ENCODE peak calls at places on chromosomes 7 and 10, in ten cellular contexts. One of them, this sample, is unnamed.

GRCh38 chr10:120041807-120042545 is 149.4 kb downstream of the SEC23IP start:
- DNase-seq in Peyer's patch: no peak
- DNase-seq in heart right ventricle: no peak
- DNase-seq in thyroid gland: no peak
- DNase-seq in upper lobe of left lung: peak
- DNase-seq in thoracic aorta: no peak
- DNase-seq in endodermal cell: no peak
- DNase-seq in esophagus squamous epithelium: no peak
- DNase-seq in testis: no peak
- DNase-seq in lower lobe of right lung: no peak
- DNase-seq in this sample: no peak

GRCh38 chr7:124263232-124263827 is 230.5 kb upstream of the TMEM229A start:
- DNase-seq in Peyer's patch: no peak
- DNase-seq in heart right ventricle: no peak
- DNase-seq in thyroid gland: no peak
- DNase-seq in upper lobe of left lung: no peak
- DNase-seq in thoracic aorta: no peak
- DNase-seq in endodermal cell: peak
- DNase-seq in esophagus squamous epithelium: no peak
- DNase-seq in testis: no peak
- DNase-seq in lower lobe of right lung: no peak
- DNase-seq in this sample: peak

GRCh38 chr7:11751807-11752389 is 80.1 kb downstream of the THSD7A start:
- DNase-seq in Peyer's patch: no peak
- DNase-seq in heart right ventricle: no peak
- DNase-seq in thyroid gland: no peak
- DNase-seq in upper lobe of left lung: no peak
- DNase-seq in thoracic aorta: no peak
- DNase-seq in endodermal cell: no peak
- DNase-seq in esophagus squamous epithelium: no peak
- DNase-seq in testis: no peak
- DNase-seq in lower lobe of right lung: no peak
- DNase-seq in this sample: no peak

GRCh38 chr7:40483630-40484029 is 348.8 kb downstream of the SUGCT start:
- DNase-seq in Peyer's patch: no peak
- DNase-seq in heart right ventricle: no peak
- DNase-seq in thyroid gland: no peak
- DNase-seq in upper lobe of left lung: no peak
- DNase-seq in thoracic aorta: no peak
- DNase-seq in endodermal cell: no peak
- DNase-seq in esophagus squamous epithelium: no peak
- DNase-seq in testis: no peak
- DNase-seq in lower lobe of right lung: no peak
- DNase-seq in this sample: no peak

GRCh38 chr10:48655426-48656240 is 29.0 kb upstream of the WDFY4 start:
- DNase-seq in Peyer's patch: peak
- DNase-seq in heart right ventricle: peak
- DNase-seq in thyroid gland: peak
- DNase-seq in upper lobe of left lung: peak
- DNase-seq in thoracic aorta: peak
- DNase-seq in endodermal cell: no peak
- DNase-seq in esophagus squamous epithelium: no peak
- DNase-seq in testis: peak
- DNase-seq in lower lobe of right lung: peak
- DNase-seq in this sample: no peak

GRCh38 chr10:116993610-116994009 is 11.4 kb downstream of the SHTN1 start:
- DNase-seq in Peyer's patch: no peak
- DNase-seq in heart right ventricle: no peak
- DNase-seq in thyroid gland: no peak
- DNase-seq in upper lobe of left lung: no peak
- DNase-seq in thoracic aorta: no peak
- DNase-seq in endodermal cell: no peak
- DNase-seq in esophagus squamous epithelium: no peak
- DNase-seq in testis: no peak
- DNase-seq in lower lobe of right lung: no peak
- DNase-seq in this sample: no peak

GRCh38 chr10:58773942-58774341 is 261.3 kb downstream of the BICC1 start:
- DNase-seq in Peyer's patch: no peak
- DNase-seq in heart right ventricle: no peak
- DNase-seq in thyroid gland: no peak
- DNase-seq in upper lobe of left lung: no peak
- DNase-seq in thoracic aorta: no peak
- DNase-seq in endodermal cell: no peak
- DNase-seq in esophagus squamous epithelium: no peak
- DNase-seq in testis: no peak
- DNase-seq in lower lobe of right lung: no peak
- DNase-seq in this sample: no peak

GRCh38 chr7:630111-630511 is 96.4 kb upstream of the DNAAF5 start:
- DNase-seq in Peyer's patch: no peak
- DNase-seq in heart right ventricle: no peak
- DNase-seq in thyroid gland: peak
- DNase-seq in upper lobe of left lung: no peak
- DNase-seq in thoracic aorta: no peak
- DNase-seq in endodermal cell: no peak
- DNase-seq in esophagus squamous epithelium: no peak
- DNase-seq in testis: no peak
- DNase-seq in lower lobe of right lung: no peak
- DNase-seq in this sample: no peak

GRCh38 chr10:50470798-50471582 is 152.8 kb downstream of the SGMS1 start:
- DNase-seq in Peyer's patch: no peak
- DNase-seq in heart right ventricle: no peak
- DNase-seq in thyroid gland: peak
- DNase-seq in upper lobe of left lung: no peak
- DNase-seq in thoracic aorta: no peak
- DNase-seq in endodermal cell: no peak
- DNase-seq in esophagus squamous epithelium: no peak
- DNase-seq in testis: no peak
- DNase-seq in lower lobe of right lung: no peak
- DNase-seq in this sample: no peak

GRCh38 chr10:96416643-96417042 is 57.8 kb upstream of the OPALIN start:
- DNase-seq in Peyer's patch: no peak
- DNase-seq in heart right ventricle: peak
- DNase-seq in thyroid gland: no peak
- DNase-seq in upper lobe of left lung: no peak
- DNase-seq in thoracic aorta: no peak
- DNase-seq in endodermal cell: no peak
- DNase-seq in esophagus squamous epithelium: no peak
- DNase-seq in testis: peak
- DNase-seq in lower lobe of right lung: no peak
- DNase-seq in this sample: no peak

GRCh38 chr7:128811631-128812430 is 18.4 kb upstream of the FLNC start:
- DNase-seq in Peyer's patch: no peak
- DNase-seq in heart right ventricle: no peak
- DNase-seq in thyroid gland: no peak
- DNase-seq in upper lobe of left lung: no peak
- DNase-seq in thoracic aorta: no peak
- DNase-seq in endodermal cell: no peak
- DNase-seq in esophagus squamous epithelium: no peak
- DNase-seq in testis: no peak
- DNase-seq in lower lobe of right lung: no peak
- DNase-seq in this sample: no peak

GRCh38 chr10:115018185-115018931 is 74.8 kb upstream of the ATRNL1 start:
- DNase-seq in Peyer's patch: no peak
- DNase-seq in heart right ventricle: no peak
- DNase-seq in thyroid gland: no peak
- DNase-seq in upper lobe of left lung: no peak
- DNase-seq in thoracic aorta: no peak
- DNase-seq in endodermal cell: no peak
- DNase-seq in esophagus squamous epithelium: no peak
- DNase-seq in testis: no peak
- DNase-seq in lower lobe of right lung: no peak
- DNase-seq in this sample: no peak
- TF ChIP-seq CTCF in Peyer's patch: no peak
- TF ChIP-seq CTCF in heart right ventricle: no peak
- TF ChIP-seq CTCF in thyroid gland: no peak
- TF ChIP-seq CTCF in upper lobe of left lung: no peak
- TF ChIP-seq CTCF in thoracic aorta: no peak
- TF ChIP-seq CTCF in endodermal cell: no peak
- TF ChIP-seq CTCF in esophagus squamous epithelium: no peak
- TF ChIP-seq CTCF in testis: no peak
- TF ChIP-seq CTCF in lower lobe of right lung: no peak
- TF ChIP-seq CTCF in this sample: no peak

GRCh38 chr7:133082390-133082766 is 488 bp upstream of the CHCHD3 start:
- DNase-seq in Peyer's patch: no peak
- DNase-seq in heart right ventricle: no peak
- DNase-seq in thyroid gland: no peak
- DNase-seq in upper lobe of left lung: no peak
- DNase-seq in thoracic aorta: no peak
- DNase-seq in endodermal cell: no peak
- DNase-seq in esophagus squamous epithelium: no peak
- DNase-seq in testis: no peak
- DNase-seq in lower lobe of right lung: no peak
- DNase-seq in this sample: no peak
- H3K4me3 ChIP-seq in Peyer's patch: no peak
- H3K4me3 ChIP-seq in heart right ventricle: peak
- H3K4me3 ChIP-seq in thyroid gland: no peak
- H3K4me3 ChIP-seq in upper lobe of left lung: no peak
- H3K4me3 ChIP-seq in thoracic aorta: peak
- H3K4me3 ChIP-seq in endodermal cell: no peak
- H3K4me3 ChIP-seq in esophagus squamous epithelium: peak
- H3K4me3 ChIP-seq in testis: peak
- H3K4me3 ChIP-seq in lower lobe of right lung: peak
- H3K4me3 ChIP-seq in this sample: no peak

GRCh38 chr7:18068745-18069144 is 41.1 kb upstream of the PRPS1L1 start:
- DNase-seq in Peyer's patch: no peak
- DNase-seq in heart right ventricle: no peak
- DNase-seq in thyroid gland: no peak
- DNase-seq in upper lobe of left lung: no peak
- DNase-seq in thoracic aorta: no peak
- DNase-seq in endodermal cell: no peak
- DNase-seq in esophagus squamous epithelium: no peak
- DNase-seq in testis: no peak
- DNase-seq in lower lobe of right lung: no peak
- DNase-seq in this sample: no peak

GRCh38 chr7:18064242-18064838 is 36.7 kb upstream of the PRPS1L1 start:
- DNase-seq in Peyer's patch: no peak
- DNase-seq in heart right ventricle: no peak
- DNase-seq in thyroid gland: no peak
- DNase-seq in upper lobe of left lung: no peak
- DNase-seq in thoracic aorta: no peak
- DNase-seq in endodermal cell: peak
- DNase-seq in esophagus squamous epithelium: no peak
- DNase-seq in testis: peak
- DNase-seq in lower lobe of right lung: no peak
- DNase-seq in this sample: no peak
- TF ChIP-seq CTCF in Peyer's patch: peak
- TF ChIP-seq CTCF in heart right ventricle: peak
- TF ChIP-seq CTCF in thyroid gland: peak
- TF ChIP-seq CTCF in upper lobe of left lung: peak
- TF ChIP-seq CTCF in thoracic aorta: no peak
- TF ChIP-seq CTCF in endodermal cell: peak
- TF ChIP-seq CTCF in esophagus squamous epithelium: peak
- TF ChIP-seq CTCF in testis: no peak
- TF ChIP-seq CTCF in lower lobe of right lung: peak
- TF ChIP-seq CTCF in this sample: peak

GRCh38 chr10:68601490-68602265 is 41.5 kb downstream of the TET1 start:
- DNase-seq in Peyer's patch: no peak
- DNase-seq in heart right ventricle: no peak
- DNase-seq in thyroid gland: no peak
- DNase-seq in upper lobe of left lung: no peak
- DNase-seq in thoracic aorta: no peak
- DNase-seq in endodermal cell: no peak
- DNase-seq in esophagus squamous epithelium: no peak
- DNase-seq in testis: no peak
- DNase-seq in lower lobe of right lung: no peak
- DNase-seq in this sample: peak

GRCh38 chr10:68597407-68597806 is 37.3 kb downstream of the TET1 start:
- DNase-seq in Peyer's patch: no peak
- DNase-seq in heart right ventricle: no peak
- DNase-seq in thyroid gland: no peak
- DNase-seq in upper lobe of left lung: no peak
- DNase-seq in thoracic aorta: no peak
- DNase-seq in endodermal cell: no peak
- DNase-seq in esophagus squamous epithelium: no peak
- DNase-seq in testis: no peak
- DNase-seq in lower lobe of right lung: no peak
- DNase-seq in this sample: no peak

GRCh38 chr10:68598978-68599753 is 39.0 kb downstream of the TET1 start:
- DNase-seq in Peyer's patch: peak
- DNase-seq in heart right ventricle: peak
- DNase-seq in thyroid gland: peak
- DNase-seq in upper lobe of left lung: peak
- DNase-seq in thoracic aorta: no peak
- DNase-seq in endodermal cell: peak
- DNase-seq in esophagus squamous epithelium: no peak
- DNase-seq in testis: peak
- DNase-seq in lower lobe of right lung: no peak
- DNase-seq in this sample: peak

GRCh38 chr10:68600041-68600778 is 40.1 kb downstream of the TET1 start:
- DNase-seq in Peyer's patch: peak
- DNase-seq in heart right ventricle: peak
- DNase-seq in thyroid gland: peak
- DNase-seq in upper lobe of left lung: no peak
- DNase-seq in thoracic aorta: peak
- DNase-seq in endodermal cell: peak
- DNase-seq in esophagus squamous epithelium: peak
- DNase-seq in testis: peak
- DNase-seq in lower lobe of right lung: peak
- DNase-seq in this sample: peak

DNA sequence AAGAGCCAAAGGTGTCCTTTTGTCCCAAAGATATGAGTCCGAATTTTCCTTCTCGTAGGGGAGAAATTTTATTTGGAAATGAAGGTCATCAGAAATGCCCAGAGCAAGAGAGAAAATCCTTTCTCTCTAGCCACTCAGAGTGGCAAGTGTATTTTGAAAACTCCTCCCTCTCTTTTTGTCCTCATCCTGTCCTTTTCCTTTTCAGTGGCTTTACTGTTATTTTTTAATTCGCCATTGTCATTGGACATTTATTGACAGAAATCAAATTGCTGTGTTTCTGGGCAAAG is 39.6 kb downstream of the TET1 start:
- DNase-seq in Peyer's patch: no peak
- DNase-seq in heart right ventricle: no peak
- DNase-seq in thyroid gland: no peak
- DNase-seq in upper lobe of left lung: no peak
- DNase-seq in thoracic aorta: no peak
- DNase-seq in endodermal cell: no peak
- DNase-seq in esophagus squamous epithelium: no peak
- DNase-seq in testis: no peak
- DNase-seq in lower lobe of right lung: no peak
- DNase-seq in this sample: no peak
- H3K4me3 ChIP-seq in Peyer's patch: peak
- H3K4me3 ChIP-seq in heart right ventricle: peak
- H3K4me3 ChIP-seq in thyroid gland: peak
- H3K4me3 ChIP-seq in upper lobe of left lung: peak
- H3K4me3 ChIP-seq in thoracic aorta: peak
- H3K4me3 ChIP-seq in endodermal cell: peak
- H3K4me3 ChIP-seq in esophagus squamous epithelium: peak
- H3K4me3 ChIP-seq in testis: peak
- H3K4me3 ChIP-seq in lower lobe of right lung: peak
- H3K4me3 ChIP-seq in this sample: peak